ENCODE peak calls at places on chromosomes 1 and 21, in five cellular contexts. G is heart right ventricle, S is tibial artery, H is left ventricle myocardium inferior, Y is PC-3. L is an unnamed sample. For H3K4me1, the result is how much of the 10 kb centered on the place peaks cover.

GRCh38 chr1:42365118-42365517 is 15.5 kb upstream of the RIMKLA start:
- DNase-seq in G (no peak), H (no peak), S (no peak), Y (no peak), L (no peak)

GRCh38 chr21:45123440-45123839 is 49.1 kb downstream of the ADARB1 start:
- DNase-seq in H (no peak), S (no peak), Y (no peak), G (no peak), L (no peak)

GRCh38 chr1:16447641-16448040 is 7.1 kb downstream of the NECAP2 start:
- DNase-seq in G (no peak), Y (no peak), H (no peak), S (no peak), L (no peak)

GRCh38 chr1:15764269-15764764 is 5.7 kb downstream of the FBLIM1 start:
- DNase-seq in Y (no peak), G (no peak), S (no peak), H (no peak), L (no peak)

GRCh38 chr1:236523704-236524141 is at the start of gene LGALS8:
- DNase-seq in S (peak), H (peak), Y (peak), G (peak), L (peak)

GRCh38 chr1:230153655-230154296 is 86.7 kb downstream of the GALNT2 start:
- DNase-seq in G (no peak), H (no peak), S (no peak), Y (no peak), L (no peak)

GRCh38 chr1:117014209-117014608 is 12.6 kb downstream of the CD101 start:
- DNase-seq in Y (peak), S (no peak), G (no peak), H (no peak), L (no peak)

GRCh38 chr1:236416165-236416564 is 22.1 kb downstream of the EDARADD start:
- DNase-seq in G (no peak), Y (no peak), S (no peak), H (no peak), L (no peak)

GRCh38 chr1:156898151-156898550 is 4.6 kb downstream of the PEAR1 start:
- DNase-seq in H (peak), Y (peak), G (peak), S (peak), L (peak)

GRCh38 chr1:62720946-62721554 is 32.9 kb upstream of the DOCK7 start:
- DNase-seq in S (no peak), Y (no peak), G (peak), H (no peak), L (no peak)

GRCh38 chr1:42761567-42761966 is 5.3 kb downstream of the P3H1 start:
- DNase-seq in Y (no peak), S (no peak), G (no peak), H (no peak), L (no peak)

GRCh38 chr1:176843352-176844297 is 320.9 kb downstream of the ASTN1 start:
- DNase-seq in G (peak), Y (peak), S (no peak), H (no peak), L (no peak)
- TF ChIP-seq CTCF in G (peak), Y (peak), S (peak), H (peak), L (peak)

GRCh38 chr1:8120693-8121260 is 94.7 kb upstream of the ERRFI1 start:
- DNase-seq in Y (peak), G (no peak), H (no peak), S (peak), L (no peak)
- H3K4me1 ChIP-seq in Y (under half), G (under half), H (under half), S (half or more), L (under half)

GRCh38 chr1:241240084-241240483 is 116.9 kb downstream of the RGS7 start:
- DNase-seq in Y (no peak), S (no peak), H (no peak), G (no peak), L (no peak)
- TF ChIP-seq CTCF in Y (peak), S (no peak), H (no peak), G (no peak), L (no peak)

GRCh38 chr1:2321258-2321657 is 70.1 kb downstream of the MORN1 start:
- DNase-seq in H (no peak), G (no peak), S (no peak), Y (no peak), L (no peak)
- H3K4me1 ChIP-seq in H (half or more), G (under half), S (half or more), Y (under half), L (under half)

DNA sequence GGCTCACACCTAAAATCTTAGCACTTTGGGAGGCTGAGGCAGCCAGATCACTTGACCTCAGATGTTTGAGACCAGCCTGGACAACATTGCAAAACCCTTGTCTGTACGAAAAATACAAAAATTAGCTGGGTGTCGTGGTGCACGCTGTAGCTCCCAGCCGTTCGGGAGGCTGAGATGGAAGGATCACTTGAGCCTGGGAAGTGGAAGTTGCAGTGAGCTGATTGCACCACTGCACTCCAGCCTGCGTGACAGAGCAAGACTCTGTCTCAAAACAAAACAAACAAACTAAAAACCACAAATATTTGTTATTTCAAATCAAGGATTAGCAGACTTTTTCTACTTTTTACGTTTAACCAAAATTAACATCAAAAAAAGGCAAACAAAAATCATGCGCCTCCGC is 31.3 kb downstream of the INKA2 start:
- DNase-seq in Y (no peak), H (no peak), S (no peak), G (no peak), L (no peak)
- TF ChIP-seq CTCF in Y (no peak), H (no peak), S (no peak), G (no peak), L (no peak)

GRCh38 chr1:111515291-111516007 is 12.0 kb upstream of the ADORA3 start:
- DNase-seq in H (peak), G (peak), Y (no peak), S (peak), L (peak)

GRCh38 chr1:111512132-111512874 is 8.9 kb upstream of the ADORA3 start:
- DNase-seq in S (no peak), H (peak), G (no peak), Y (no peak), L (no peak)

GRCh38 chr1:111517464-111518225 is 14.2 kb upstream of the ADORA3 start:
- DNase-seq in Y (no peak), G (no peak), H (no peak), S (no peak), L (no peak)

GRCh38 chr1:111513410-111514020 is 10.1 kb upstream of the ADORA3 start:
- DNase-seq in G (no peak), S (no peak), H (peak), Y (no peak), L (no peak)

GRCh38 chr1:111516008-111516535 is 12.6 kb upstream of the ADORA3 start:
- DNase-seq in H (peak), G (peak), Y (no peak), S (peak), L (no peak)
- H3K4me1 ChIP-seq in H (half or more), G (half or more), Y (under half), S (under half), L (under half)

GRCh38 chr1:150829751-150830150 is 21.7 kb upstream of the CTSK start:
- DNase-seq in G (no peak), Y (peak), H (no peak), S (no peak), L (no peak)
- TF ChIP-seq CTCF in G (no peak), Y (peak), H (peak), S (peak), L (no peak)

DNA sequence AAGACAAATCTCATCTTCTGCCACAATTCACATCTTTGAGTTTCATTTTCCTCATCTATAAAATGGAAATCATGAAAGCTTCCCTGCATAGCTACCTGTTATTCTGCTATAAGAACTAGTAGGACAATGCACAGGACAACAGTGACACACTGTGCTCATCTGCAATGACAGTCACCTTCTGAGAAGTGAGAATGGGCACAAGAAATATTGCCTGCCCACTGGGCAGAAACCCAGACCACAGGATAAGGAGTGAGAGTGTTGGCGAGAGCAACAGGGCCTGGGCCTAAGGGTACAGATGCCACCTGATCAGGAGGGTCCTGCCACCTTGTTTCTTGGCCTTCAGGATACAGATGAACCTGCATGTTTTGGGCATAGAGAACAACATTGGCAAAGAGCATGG is 23.2 kb upstream of the ARTN start:
- DNase-seq in G (no peak), Y (no peak), H (no peak), S (no peak), L (no peak)
- H3K4me1 ChIP-seq in G (under half), Y (under half), H (under half), S (under half), L (under half)